ENCODE peak calls at places on chromosomes 13 and 19, in five cellular contexts. G is K562, U is PC-9, I is mesenchymal stem cell, V is GM23338. K is an unnamed sample.

GRCh38 chr19:22286151-22286810 is at the start of gene ZNF729:
- DNase-seq in G (no peak), U (no peak), I (no peak), V (no peak), K (no peak)

GRCh38 chr19:2542341-2543069 is 66.6 kb downstream of the GADD45B start:
- DNase-seq in G (no peak), U (no peak), I (peak), V (peak), K (no peak)

GRCh38 chr19:42092350-42092749 is 16.4 kb downstream of the ZNF574 start:
- DNase-seq in G (no peak), U (peak), I (no peak), V (peak), K (peak)

GRCh38 chr19:58277197-58277596 is 1.6 kb upstream of the ZNF8 start:
- DNase-seq in G (no peak), U (no peak), I (no peak), V (no peak), K (no peak)

GRCh38 chr13:24670927-24671326 is 9.3 kb upstream of the ATP12A start:
- DNase-seq in G (peak), U (no peak), I (peak), V (peak), K (peak)

GRCh38 chr13:51849145-51850101 is 4.4 kb upstream of the TMEM272 start:
- DNase-seq in G (peak), U (no peak), I (peak), V (peak), K (peak)

GRCh38 chr13:31094331-31095015 is 67.2 kb downstream of the HSPH1 start:
- DNase-seq in G (no peak), U (peak), I (no peak), V (no peak), K (no peak)

GRCh38 chr13:111326621-111326965 is 6.2 kb downstream of the TEX29 start:
- DNase-seq in G (no peak), U (no peak), I (no peak), V (no peak), K (no peak)

GRCh38 chr13:85406269-85406975 is 392.8 kb downstream of the SLITRK6 start:
- DNase-seq in G (no peak), U (no peak), I (no peak), V (no peak), K (no peak)

GRCh38 chr19:51341976-51342580 is at the start of gene VSIG10L:
- DNase-seq in G (no peak), U (peak), I (no peak), V (no peak), K (peak)

GRCh38 chr19:33152178-33152577 is 20.3 kb downstream of the WDR88 start:
- DNase-seq in G (no peak), U (no peak), I (no peak), V (no peak), K (no peak)

GRCh38 chr13:73708393-73708985 is 425.7 kb downstream of the KLF12 start:
- DNase-seq in G (peak), U (peak), I (peak), V (peak), K (peak)

GRCh38 chr19:57363734-57364181 is 407 bp downstream of the TRAPPC2B start:
- DNase-seq in G (no peak), U (no peak), I (peak), V (peak), K (peak)

GRCh38 chr19:48249502-48250014 is 6.2 kb downstream of the CARD8 start:
- DNase-seq in G (no peak), U (no peak), I (peak), V (no peak), K (peak)

GRCh38 chr19:38290631-38291147 is 13.4 kb upstream of the C19orf33 start:
- DNase-seq in G (no peak), U (peak), I (peak), V (no peak), K (no peak)

GRCh38 chr13:107373551-107373950 is 805.6 kb upstream of the ARGLU1 start:
- DNase-seq in G (no peak), U (peak), I (peak), V (peak), K (peak)
- H2AFZ ChIP-seq in G (no peak), U (no peak), I (no peak), V (no peak), K (no peak)

DNA sequence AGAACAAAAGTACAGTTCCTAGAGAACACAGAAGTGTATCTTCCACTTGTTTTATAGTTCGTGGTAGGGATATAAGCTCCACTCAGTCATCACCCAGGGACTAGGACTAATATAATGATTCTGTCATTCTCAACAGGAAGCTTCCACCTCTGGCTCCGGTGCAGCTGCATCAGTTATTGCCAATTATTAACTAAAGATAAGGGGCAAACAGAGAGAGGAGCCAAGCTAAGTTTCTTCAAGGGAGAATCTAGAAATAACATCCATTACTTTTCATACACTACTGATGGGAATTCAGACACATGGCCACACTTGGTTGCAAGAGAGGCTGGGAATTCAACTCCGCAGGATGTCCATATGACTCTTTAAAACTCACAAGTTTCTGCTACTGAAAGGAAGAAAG is 917.9 kb downstream of the OLFM4 start:
- DNase-seq in G (no peak), U (no peak), I (no peak), V (no peak), K (no peak)
- H3K4me3 ChIP-seq in G (no peak), U (no peak), I (no peak), V (no peak), K (no peak)

GRCh38 chr19:40549007-40549708 is 27.5 kb upstream of the SHKBP1 start:
- DNase-seq in G (peak), U (no peak), I (peak), V (peak), K (peak)
- H3K4me2 ChIP-seq in G (peak), U (peak), I (peak), V (peak), K (no peak)

DNA sequence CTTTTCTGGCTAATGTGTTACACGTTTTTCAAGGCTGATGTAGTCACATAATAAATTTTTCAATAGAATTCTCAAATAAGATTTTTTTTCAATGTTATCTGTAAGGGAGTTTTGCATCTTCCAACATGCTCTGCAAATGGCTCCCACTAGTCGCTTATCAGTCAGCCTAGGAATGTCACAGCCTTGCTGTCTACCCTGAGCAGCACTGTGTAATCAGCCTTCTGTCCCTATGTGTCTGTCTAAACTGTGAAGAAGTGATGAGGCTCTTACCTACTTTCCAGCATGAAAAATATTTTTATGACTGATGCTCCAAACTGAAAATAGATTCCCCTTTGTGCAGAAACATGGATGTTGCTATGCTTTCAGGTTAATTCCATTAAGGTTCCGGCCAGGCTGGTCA is 75.1 kb upstream of the FAM216B start:
- DNase-seq in G (no peak), U (no peak), I (no peak), V (no peak), K (no peak)
- H2AFZ ChIP-seq in G (no peak), U (no peak), I (no peak), V (no peak), K (no peak)

GRCh38 chr19:4979211-4979807 is 10.4 kb downstream of the KDM4B start:
- DNase-seq in G (no peak), U (no peak), I (no peak), V (no peak), K (no peak)

GRCh38 chr19:4974855-4975469 is 6.0 kb downstream of the KDM4B start:
- DNase-seq in G (no peak), U (no peak), I (peak), V (no peak), K (no peak)

GRCh38 chr19:4980087-4980486 is 11.2 kb downstream of the KDM4B start:
- DNase-seq in G (no peak), U (no peak), I (no peak), V (no peak), K (no peak)

GRCh38 chr19:4977299-4978174 is 8.6 kb downstream of the KDM4B start:
- DNase-seq in G (no peak), U (no peak), I (peak), V (no peak), K (no peak)

GRCh38 chr19:4976412-4977298 is 7.7 kb downstream of the KDM4B start:
- DNase-seq in G (no peak), U (no peak), I (peak), V (peak), K (peak)
- H3K4me3 ChIP-seq in G (no peak), U (no peak), I (peak), V (no peak), K (peak)

GRCh38 chr19:6663236-6664187 is 6.4 kb downstream of the TNFSF14 start:
- DNase-seq in G (no peak), U (peak), I (no peak), V (no peak), K (no peak)
- H3K4me2 ChIP-seq in G (no peak), U (no peak), I (no peak), V (no peak), K (no peak)

GRCh38 chr19:14639536-14640277 is 34.9 kb downstream of the ADGRE3 start:
- DNase-seq in G (no peak), U (no peak), I (no peak), V (no peak), K (peak)
- H2AFZ ChIP-seq in G (no peak), U (no peak), I (no peak), V (no peak), K (no peak)